ENCODE peak calls at places on chromosomes 2 and 18, in six cellular contexts. D is GM03348; T is A549; G is amniotic stem cell; E is cardiac muscle cell; H is CD8-positive, alpha-beta memory T cell. I is an unnamed sample.

GRCh38 chr2:196481323-196481695 is 158.2 kb upstream of the CCDC150 start:
- DNase-seq in D (peak), T (no peak), G (peak), E (peak), H (no peak), I (no peak)

GRCh38 chr18:65206551-65207260 is 544.1 kb upstream of the CDH7 start:
- DNase-seq in D (no peak), T (no peak), G (no peak), E (no peak), H (no peak), I (no peak)

GRCh38 chr2:238852186-238852869 is 4.4 kb downstream of the TWIST2 start:
- DNase-seq in D (no peak), T (no peak), G (no peak), E (no peak), H (no peak), I (no peak)

GRCh38 chr2:127609031-127609751 is 36.8 kb upstream of the GPR17 start:
- DNase-seq in D (no peak), T (no peak), G (no peak), E (no peak), H (no peak), I (no peak)

GRCh38 chr2:232901711-232902578 is 31.9 kb downstream of the SNORC start:
- DNase-seq in D (peak), T (peak), G (peak), E (peak), H (no peak), I (no peak)

GRCh38 chr2:102193074-102193473 is 6.3 kb downstream of the IL1RL2 start:
- DNase-seq in D (no peak), T (no peak), G (no peak), E (no peak), H (no peak), I (no peak)

GRCh38 chr18:75350440-75350839 is 77.1 kb downstream of the SMIM21 start:
- DNase-seq in D (no peak), T (no peak), G (no peak), E (no peak), H (no peak), I (no peak)

GRCh38 chr2:219207254-219207883 is 787 bp downstream of the ZFAND2B start:
- DNase-seq in D (no peak), T (no peak), G (no peak), E (no peak), H (no peak), I (no peak)

GRCh38 chr2:45233301-45233700 is 224.0 kb upstream of the SIX2 start:
- DNase-seq in D (no peak), T (no peak), G (no peak), E (peak), H (no peak), I (no peak)

GRCh38 chr2:62319061-62319460 is 123.1 kb downstream of the B3GNT2 start:
- DNase-seq in D (no peak), T (no peak), G (no peak), E (no peak), H (no peak), I (no peak)

GRCh38 chr2:172449916-172450550 is 22.6 kb downstream of the ITGA6 start:
- DNase-seq in D (peak), T (no peak), G (no peak), E (no peak), H (no peak), I (no peak)

GRCh38 chr18:6781846-6782245 is 52.3 kb downstream of the ARHGAP28 start:
- DNase-seq in D (peak), T (no peak), G (no peak), E (peak), H (no peak), I (no peak)

GRCh38 chr2:128637481-128638155 is 318.9 kb upstream of the HS6ST1 start:
- DNase-seq in D (no peak), T (no peak), G (no peak), E (no peak), H (no peak), I (no peak)

GRCh38 chr2:27627963-27628766 is 647 bp downstream of the CCDC121 start:
- DNase-seq in D (peak), T (peak), G (peak), E (peak), H (no peak), I (no peak)

GRCh38 chr2:106126705-106127281 is 67.3 kb downstream of the UXS1 start:
- DNase-seq in D (no peak), T (no peak), G (no peak), E (no peak), H (no peak), I (no peak)

GRCh38 chr2:37857485-37858196 is 67.4 kb upstream of the RMDN2 start:
- DNase-seq in D (no peak), T (no peak), G (peak), E (no peak), H (no peak), I (no peak)

GRCh38 chr2:123380536-123380935 is 644.6 kb upstream of the CNTNAP5 start:
- DNase-seq in D (no peak), T (no peak), G (no peak), E (peak), H (no peak), I (no peak)

GRCh38 chr18:42187611-42188378 is 232.8 kb downstream of the PIK3C3 start:
- DNase-seq in D (no peak), T (no peak), G (no peak), E (peak), H (no peak), I (no peak)

GRCh38 chr2:221571108-221571390 is 1.1 kb downstream of the EPHA4 start:
- DNase-seq in D (peak), T (no peak), G (no peak), E (peak), H (no peak), I (no peak)

GRCh38 chr2:2021995-2022394 is 277.7 kb upstream of the PXDN start:
- DNase-seq in D (no peak), T (no peak), G (no peak), E (no peak), H (no peak), I (no peak)

GRCh38 chr2:176123847-176124273 is 1.3 kb downstream of the HOXD9 start:
- DNase-seq in D (peak), T (no peak), G (no peak), E (no peak), H (no peak), I (no peak)

GRCh38 chr2:220334871-220335590 is 707.6 kb downstream of the SLC4A3 start:
- DNase-seq in D (no peak), T (no peak), G (no peak), E (peak), H (no peak), I (no peak)

GRCh38 chr2:2547451-2547850 is 216.4 kb upstream of the MYT1L start:
- DNase-seq in D (no peak), T (no peak), G (no peak), E (no peak), H (no peak), I (no peak)